ENCODE peak calls at places on chromosomes 3 and 15, in nine cellular contexts. P is posterior cingulate gyrus, K is NCI-H1092, H is fibroblast of lung, A is mucosa of gallbladder, O is cardiac fibroblast, U is T1000, F is nucleus accumbens, E is WTC11. W is an unnamed sample.

GRCh38 chr3:124886168-124887051 is 755 bp downstream of the ITGB5 start:
- DNase-seq in P (peak), K (no peak), H (peak), A (peak), O (peak), U (peak), F (peak), E (peak), W (no peak)

GRCh38 chr3:156681003-156681402 is 6.6 kb downstream of the TIPARP start:
- DNase-seq in P (no peak), K (peak), H (peak), A (peak), O (peak), U (no peak), F (no peak), E (peak), W (no peak)

GRCh38 chr3:128555098-128555825 is 62.3 kb upstream of the GATA2 start:
- DNase-seq in P (no peak), K (no peak), H (no peak), A (peak), O (no peak), U (no peak), F (no peak), E (peak), W (no peak)

GRCh38 chr15:31822463-31822862 is 207.9 kb upstream of the CHRNA7 start:
- DNase-seq in P (no peak), K (no peak), H (no peak), A (no peak), O (no peak), U (no peak), F (no peak), E (no peak), W (no peak)

GRCh38 chr15:74193905-74194304 is 8.7 kb downstream of the STRA6 start:
- DNase-seq in P (no peak), K (no peak), H (no peak), A (no peak), O (no peak), U (no peak), F (no peak), E (no peak), W (no peak)

GRCh38 chr3:134359121-134360010 is 14.9 kb downstream of the AMOTL2 start:
- DNase-seq in P (peak), K (no peak), H (no peak), A (no peak), O (no peak), U (no peak), F (no peak), E (peak), W (no peak)

GRCh38 chr3:183825380-183826161 is at the start of gene MAP6D1:
- DNase-seq in P (peak), K (no peak), H (peak), A (peak), O (peak), U (peak), F (peak), E (peak), W (peak)

GRCh38 chr3:173153631-173154030 is 12.6 kb upstream of the SPATA16 start:
- DNase-seq in P (no peak), K (no peak), H (no peak), A (no peak), O (no peak), U (no peak), F (no peak), E (no peak), W (no peak)

GRCh38 chr15:75203017-75203907 is 1.6 kb downstream of the C15orf39 start:
- DNase-seq in P (no peak), K (no peak), H (peak), A (no peak), O (peak), U (no peak), F (no peak), E (no peak), W (no peak)

GRCh38 chr3:42936157-42936981 is 30.4 kb downstream of the ZNF662 start:
- DNase-seq in P (peak), K (no peak), H (peak), A (peak), O (peak), U (peak), F (peak), E (no peak), W (no peak)

GRCh38 chr3:89955141-89955540 is 847.7 kb downstream of the EPHA3 start:
- DNase-seq in P (no peak), K (no peak), H (no peak), A (no peak), O (no peak), U (no peak), F (no peak), E (no peak), W (no peak)

GRCh38 chr3:183394150-183394549 is 34.3 kb downstream of the MCF2L2 start:
- DNase-seq in P (no peak), K (no peak), H (no peak), A (no peak), O (peak), U (no peak), F (no peak), E (no peak), W (no peak)

GRCh38 chr3:46334911-46335478 is 18.9 kb upstream of the CCR2 start:
- DNase-seq in P (no peak), K (no peak), H (peak), A (no peak), O (peak), U (no peak), F (no peak), E (no peak), W (no peak)

GRCh38 chr15:33126559-33127290 is 67.8 kb downstream of the FMN1 start:
- DNase-seq in P (no peak), K (peak), H (peak), A (peak), O (peak), U (peak), F (no peak), E (no peak), W (peak)

GRCh38 chr3:43758826-43759225 is 68.1 kb downstream of the ABHD5 start:
- DNase-seq in P (no peak), K (no peak), H (no peak), A (no peak), O (no peak), U (no peak), F (no peak), E (no peak), W (no peak)

GRCh38 chr3:146313411-146314111 is 62.7 kb upstream of the PLSCR4 start:
- DNase-seq in P (no peak), K (no peak), H (peak), A (peak), O (peak), U (peak), F (no peak), E (no peak), W (no peak)